ENCODE peak calls at places on chromosome 7, in six cellular contexts. One of them, this sample, is unnamed. For H3K9me3, the result is how much of the 10 kb centered on the place peaks cover.

GRCh38 chr7:5693529-5693928 is 87.9 kb downstream of the RNF216 start:
- DNase-seq in neural progenitor cell: no peak
- DNase-seq in breast epithelium: no peak
- DNase-seq in CD8-positive, alpha-beta T cell: no peak
- DNase-seq in upper lobe of right lung: no peak
- DNase-seq in CD4-positive, alpha-beta T cell: no peak
- DNase-seq in this sample: no peak

GRCh38 chr7:124874644-124875163 is 54.9 kb downstream of the POT1 start:
- DNase-seq in neural progenitor cell: no peak
- DNase-seq in breast epithelium: no peak
- DNase-seq in CD8-positive, alpha-beta T cell: no peak
- DNase-seq in upper lobe of right lung: no peak
- DNase-seq in CD4-positive, alpha-beta T cell: no peak
- DNase-seq in this sample: no peak

GRCh38 chr7:83469491-83469890 is 179.4 kb downstream of the SEMA3E start:
- DNase-seq in neural progenitor cell: no peak
- DNase-seq in breast epithelium: no peak
- DNase-seq in CD8-positive, alpha-beta T cell: no peak
- DNase-seq in upper lobe of right lung: no peak
- DNase-seq in CD4-positive, alpha-beta T cell: no peak
- DNase-seq in this sample: no peak

GRCh38 chr7:11427686-11428273 is 404.2 kb downstream of the THSD7A start:
- DNase-seq in neural progenitor cell: peak
- DNase-seq in breast epithelium: no peak
- DNase-seq in CD8-positive, alpha-beta T cell: no peak
- DNase-seq in upper lobe of right lung: no peak
- DNase-seq in CD4-positive, alpha-beta T cell: no peak
- DNase-seq in this sample: no peak

GRCh38 chr7:134515569-134516468 is 11.5 kb upstream of the AKR1B10 start:
- DNase-seq in neural progenitor cell: no peak
- DNase-seq in breast epithelium: no peak
- DNase-seq in CD8-positive, alpha-beta T cell: no peak
- DNase-seq in upper lobe of right lung: no peak
- DNase-seq in CD4-positive, alpha-beta T cell: no peak
- DNase-seq in this sample: no peak

GRCh38 chr7:96414931-96415292 is 93.0 kb upstream of the SLC25A13 start:
- DNase-seq in neural progenitor cell: peak
- DNase-seq in breast epithelium: no peak
- DNase-seq in CD8-positive, alpha-beta T cell: no peak
- DNase-seq in upper lobe of right lung: no peak
- DNase-seq in CD4-positive, alpha-beta T cell: peak
- DNase-seq in this sample: no peak

GRCh38 chr7:96415293-96415940 is 93.5 kb upstream of the SLC25A13 start:
- DNase-seq in neural progenitor cell: peak
- DNase-seq in breast epithelium: no peak
- DNase-seq in CD8-positive, alpha-beta T cell: no peak
- DNase-seq in upper lobe of right lung: no peak
- DNase-seq in CD4-positive, alpha-beta T cell: no peak
- DNase-seq in this sample: no peak

GRCh38 chr7:141688038-141688437 is 13.9 kb downstream of the DENND11 start:
- DNase-seq in neural progenitor cell: no peak
- DNase-seq in breast epithelium: no peak
- DNase-seq in CD8-positive, alpha-beta T cell: no peak
- DNase-seq in upper lobe of right lung: no peak
- DNase-seq in CD4-positive, alpha-beta T cell: no peak
- DNase-seq in this sample: no peak

GRCh38 chr7:35971133-35971995 is 170.5 kb downstream of the SEPTIN7 start:
- DNase-seq in neural progenitor cell: no peak
- DNase-seq in breast epithelium: no peak
- DNase-seq in CD8-positive, alpha-beta T cell: no peak
- DNase-seq in upper lobe of right lung: no peak
- DNase-seq in CD4-positive, alpha-beta T cell: no peak
- DNase-seq in this sample: no peak

GRCh38 chr7:139948167-139948566 is 114.6 kb downstream of the PARP12 start:
- DNase-seq in neural progenitor cell: no peak
- DNase-seq in breast epithelium: no peak
- DNase-seq in CD8-positive, alpha-beta T cell: no peak
- DNase-seq in upper lobe of right lung: no peak
- DNase-seq in CD4-positive, alpha-beta T cell: no peak
- DNase-seq in this sample: no peak

GRCh38 chr7:108592633-108593277 is 23.1 kb downstream of the DNAJB9 start:
- DNase-seq in neural progenitor cell: peak
- DNase-seq in breast epithelium: no peak
- DNase-seq in CD8-positive, alpha-beta T cell: no peak
- DNase-seq in upper lobe of right lung: no peak
- DNase-seq in CD4-positive, alpha-beta T cell: no peak
- DNase-seq in this sample: no peak

GRCh38 chr7:155252388-155252957 is 45.2 kb upstream of the INSIG1 start:
- DNase-seq in neural progenitor cell: no peak
- DNase-seq in breast epithelium: no peak
- DNase-seq in CD8-positive, alpha-beta T cell: no peak
- DNase-seq in upper lobe of right lung: no peak
- DNase-seq in CD4-positive, alpha-beta T cell: no peak
- DNase-seq in this sample: no peak

GRCh38 chr7:3501671-3502070 is 200.6 kb downstream of the SDK1 start:
- DNase-seq in neural progenitor cell: no peak
- DNase-seq in breast epithelium: no peak
- DNase-seq in CD8-positive, alpha-beta T cell: no peak
- DNase-seq in upper lobe of right lung: no peak
- DNase-seq in CD4-positive, alpha-beta T cell: no peak
- DNase-seq in this sample: no peak
- H3K9me3 ChIP-seq in neural progenitor cell: under half
- H3K9me3 ChIP-seq in breast epithelium: under half
- H3K9me3 ChIP-seq in CD8-positive, alpha-beta T cell: under half
- H3K9me3 ChIP-seq in upper lobe of right lung: under half
- H3K9me3 ChIP-seq in CD4-positive, alpha-beta T cell: under half
- H3K9me3 ChIP-seq in this sample: under half

GRCh38 chr7:151399305-151399601 is 10.6 kb downstream of the WDR86 start:
- DNase-seq in neural progenitor cell: no peak
- DNase-seq in breast epithelium: no peak
- DNase-seq in CD8-positive, alpha-beta T cell: no peak
- DNase-seq in upper lobe of right lung: no peak
- DNase-seq in CD4-positive, alpha-beta T cell: no peak
- DNase-seq in this sample: no peak

GRCh38 chr7:151398446-151399304 is 11.2 kb downstream of the WDR86 start:
- DNase-seq in neural progenitor cell: no peak
- DNase-seq in breast epithelium: no peak
- DNase-seq in CD8-positive, alpha-beta T cell: no peak
- DNase-seq in upper lobe of right lung: peak
- DNase-seq in CD4-positive, alpha-beta T cell: no peak
- DNase-seq in this sample: no peak

GRCh38 chr7:151399906-151400305 is 9.9 kb downstream of the WDR86 start:
- DNase-seq in neural progenitor cell: no peak
- DNase-seq in breast epithelium: no peak
- DNase-seq in CD8-positive, alpha-beta T cell: no peak
- DNase-seq in upper lobe of right lung: peak
- DNase-seq in CD4-positive, alpha-beta T cell: no peak
- DNase-seq in this sample: no peak

GRCh38 chr7:151402029-151402835 is 7.6 kb downstream of the WDR86 start:
- DNase-seq in neural progenitor cell: no peak
- DNase-seq in breast epithelium: no peak
- DNase-seq in CD8-positive, alpha-beta T cell: no peak
- DNase-seq in upper lobe of right lung: no peak
- DNase-seq in CD4-positive, alpha-beta T cell: no peak
- DNase-seq in this sample: no peak

GRCh38 chr7:151400626-151401315 is 9.1 kb downstream of the WDR86 start:
- DNase-seq in neural progenitor cell: peak
- DNase-seq in breast epithelium: no peak
- DNase-seq in CD8-positive, alpha-beta T cell: no peak
- DNase-seq in upper lobe of right lung: peak
- DNase-seq in CD4-positive, alpha-beta T cell: no peak
- DNase-seq in this sample: peak
- H3K9me3 ChIP-seq in neural progenitor cell: under half
- H3K9me3 ChIP-seq in breast epithelium: under half
- H3K9me3 ChIP-seq in CD8-positive, alpha-beta T cell: under half
- H3K9me3 ChIP-seq in upper lobe of right lung: under half
- H3K9me3 ChIP-seq in CD4-positive, alpha-beta T cell: under half
- H3K9me3 ChIP-seq in this sample: under half

GRCh38 chr7:292826-293225 is 2.9 kb downstream of the FOXL3 start:
- DNase-seq in neural progenitor cell: no peak
- DNase-seq in breast epithelium: peak
- DNase-seq in CD8-positive, alpha-beta T cell: no peak
- DNase-seq in upper lobe of right lung: peak
- DNase-seq in CD4-positive, alpha-beta T cell: no peak
- DNase-seq in this sample: no peak
- H3K9me3 ChIP-seq in neural progenitor cell: under half
- H3K9me3 ChIP-seq in breast epithelium: under half
- H3K9me3 ChIP-seq in CD8-positive, alpha-beta T cell: under half
- H3K9me3 ChIP-seq in upper lobe of right lung: under half
- H3K9me3 ChIP-seq in CD4-positive, alpha-beta T cell: under half
- H3K9me3 ChIP-seq in this sample: under half

GRCh38 chr7:57384380-57384779 is 65.6 kb upstream of the ZNF716 start:
- DNase-seq in neural progenitor cell: no peak
- DNase-seq in breast epithelium: no peak
- DNase-seq in CD8-positive, alpha-beta T cell: no peak
- DNase-seq in upper lobe of right lung: no peak
- DNase-seq in CD4-positive, alpha-beta T cell: no peak
- DNase-seq in this sample: no peak

GRCh38 chr7:57381581-57381980 is 68.4 kb upstream of the ZNF716 start:
- DNase-seq in neural progenitor cell: no peak
- DNase-seq in breast epithelium: no peak
- DNase-seq in CD8-positive, alpha-beta T cell: no peak
- DNase-seq in upper lobe of right lung: no peak
- DNase-seq in CD4-positive, alpha-beta T cell: no peak
- DNase-seq in this sample: no peak

GRCh38 chr7:57388761-57389160 is 61.2 kb upstream of the ZNF716 start:
- DNase-seq in neural progenitor cell: no peak
- DNase-seq in breast epithelium: no peak
- DNase-seq in CD8-positive, alpha-beta T cell: no peak
- DNase-seq in upper lobe of right lung: no peak
- DNase-seq in CD4-positive, alpha-beta T cell: no peak
- DNase-seq in this sample: no peak

GRCh38 chr7:57385668-57386067 is 64.3 kb upstream of the ZNF716 start:
- DNase-seq in neural progenitor cell: no peak
- DNase-seq in breast epithelium: no peak
- DNase-seq in CD8-positive, alpha-beta T cell: no peak
- DNase-seq in upper lobe of right lung: no peak
- DNase-seq in CD4-positive, alpha-beta T cell: no peak
- DNase-seq in this sample: no peak
- H3K9me3 ChIP-seq in neural progenitor cell: under half
- H3K9me3 ChIP-seq in breast epithelium: under half
- H3K9me3 ChIP-seq in CD8-positive, alpha-beta T cell: under half
- H3K9me3 ChIP-seq in upper lobe of right lung: under half
- H3K9me3 ChIP-seq in CD4-positive, alpha-beta T cell: under half
- H3K9me3 ChIP-seq in this sample: under half

GRCh38 chr7:57250801-57251200 is 118.6 kb upstream of the ZNF479 start:
- DNase-seq in neural progenitor cell: no peak
- DNase-seq in breast epithelium: no peak
- DNase-seq in CD8-positive, alpha-beta T cell: no peak
- DNase-seq in upper lobe of right lung: no peak
- DNase-seq in CD4-positive, alpha-beta T cell: no peak
- DNase-seq in this sample: no peak
- H3K9me3 ChIP-seq in neural progenitor cell: under half
- H3K9me3 ChIP-seq in breast epithelium: half or more
- H3K9me3 ChIP-seq in CD8-positive, alpha-beta T cell: under half
- H3K9me3 ChIP-seq in upper lobe of right lung: under half
- H3K9me3 ChIP-seq in CD4-positive, alpha-beta T cell: under half
- H3K9me3 ChIP-seq in this sample: under half

DNA sequence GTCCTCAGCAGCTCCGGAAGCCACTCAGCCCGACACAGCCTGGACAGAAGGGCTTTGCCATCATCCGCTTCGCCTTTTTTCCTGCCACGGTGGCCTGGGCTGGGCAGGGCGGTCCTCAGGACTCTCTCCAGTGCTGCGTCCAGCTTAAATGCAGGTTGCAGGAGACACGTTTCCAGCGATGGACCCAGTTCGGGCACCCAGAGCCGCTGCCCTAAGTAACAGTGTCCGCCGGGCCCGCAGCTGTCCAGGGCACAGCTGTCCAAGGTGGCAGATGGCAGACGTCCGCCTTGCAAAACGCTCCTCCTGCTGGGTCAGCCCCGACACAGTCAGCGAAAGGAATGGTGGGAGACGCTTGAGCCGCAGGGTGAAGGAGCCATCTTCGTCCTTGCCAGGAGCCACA is 37.0 kb upstream of the FOXL3 start:
- DNase-seq in neural progenitor cell: no peak
- DNase-seq in breast epithelium: no peak
- DNase-seq in CD8-positive, alpha-beta T cell: no peak
- DNase-seq in upper lobe of right lung: no peak
- DNase-seq in CD4-positive, alpha-beta T cell: no peak
- DNase-seq in this sample: no peak
- H3K9me3 ChIP-seq in neural progenitor cell: under half
- H3K9me3 ChIP-seq in breast epithelium: under half
- H3K9me3 ChIP-seq in CD8-positive, alpha-beta T cell: under half
- H3K9me3 ChIP-seq in upper lobe of right lung: under half
- H3K9me3 ChIP-seq in CD4-positive, alpha-beta T cell: under half
- H3K9me3 ChIP-seq in this sample: under half